ENCODE peak calls at places on chromosomes 16 and 17, in four cellular contexts. C is Peyer's patch, K is fibroblast of the conjunctiva, J is choroid plexus epithelial cell. L is an unnamed sample.

GRCh38 chr16:16887193-16887592 is 508.3 kb downstream of the NPIPA7 start:
- DNase-seq in K (no peak), J (no peak), C (no peak), L (no peak)

GRCh38 chr17:76123127-76123499 is 17.9 kb downstream of the FOXJ1 start:
- DNase-seq in C (no peak), J (no peak), K (no peak), L (no peak)

GRCh38 chr17:63082273-63082861 is 116.3 kb downstream of the TANC2 start:
- DNase-seq in J (peak; percentile 74), K (peak; percentile 53), C (no peak), L (peak; percentile 39)

GRCh38 chr17:74524751-74525725 is 6.2 kb downstream of the CD300LB start:
- DNase-seq in J (no peak), C (peak; percentile 10), K (no peak), L (no peak)

GRCh38 chr16:4410335-4411075 is 5.9 kb downstream of the CORO7 start:
- DNase-seq in K (peak; percentile 70), C (peak; percentile 30), J (peak; percentile 96), L (peak; percentile 91)

GRCh38 chr17:45123930-45124796 is 8.2 kb downstream of the PLCD3 start:
- DNase-seq in C (no peak), J (peak; percentile 81), K (peak; percentile 77), L (peak; percentile 64)

GRCh38 chr16:27806388-27806787 is 256.4 kb downstream of the KATNIP start:
- DNase-seq in J (no peak), K (no peak), C (no peak), L (no peak)

GRCh38 chr16:58026139-58026704 is 668 bp downstream of the MMP15 start:
- DNase-seq in K (no peak), C (no peak), J (peak; percentile 40), L (peak; percentile 71)

GRCh38 chr17:35433075-35433894 is 985 bp upstream of the SLFN12 start:
- DNase-seq in J (peak; percentile 100), K (peak; percentile 99), C (peak; percentile 50), L (peak; percentile 98)

GRCh38 chr17:42112552-42113176 is at the start of gene DHX58:
- DNase-seq in K (peak; percentile 78), J (peak; percentile 95), C (peak; percentile 80), L (peak; percentile 82)

GRCh38 chr17:32275060-32276042 is 9.7 kb downstream of the RHBDL3 start:
- DNase-seq in K (peak; percentile 42), J (peak; percentile 68), C (no peak), L (peak; percentile 68)

GRCh38 chr17:80362428-80363119 is 52.4 kb upstream of the ENDOV start:
- DNase-seq in J (peak; percentile 59), K (peak; percentile 18), C (no peak), L (peak; percentile 28)

L was measured in fibroblast of gingiva.